ENCODE peak calls at places on chromosomes 5 and 9, in seven cellular contexts. G is cardiac muscle cell, D is H1, R is kidney, O is tibial artery, L is neural progenitor cell, E is A549. X is an unnamed sample. For H3K4me1, the result is how much of the 10 kb centered on the place peaks cover.

GRCh38 chr5:65076251-65076869 is 307.6 kb downstream of the CWC27 start:
- DNase-seq in G (peak), D (no peak), R (no peak), O (no peak), L (peak), E (peak), X (no peak)

GRCh38 chr5:79074641-79075040 is 5.1 kb downstream of the BHMT2 start:
- DNase-seq in G (peak), D (no peak), R (no peak), O (no peak), L (no peak), E (no peak), X (no peak)

GRCh38 chr5:119470851-119471451 is 18.7 kb downstream of the HSD17B4 start:
- DNase-seq in G (peak), D (no peak), R (no peak), O (no peak), L (peak), E (no peak), X (no peak)

GRCh38 chr9:38680827-38681226 is 39.1 kb downstream of the FAM240B start:
- DNase-seq in G (peak), D (no peak), R (no peak), O (no peak), L (no peak), E (no peak), X (no peak)

GRCh38 chr9:35954942-35955546 is 2.9 kb downstream of the OR2S2 start:
- DNase-seq in G (peak), D (no peak), R (no peak), O (no peak), L (peak), E (peak), X (no peak)

GRCh38 chr9:131651599-131651998 is 88.3 kb downstream of the RAPGEF1 start:
- DNase-seq in G (peak), D (no peak), R (no peak), O (no peak), L (no peak), E (no peak), X (no peak)

GRCh38 chr5:151284392-151284967 is 19.1 kb downstream of the SLC36A3 start:
- DNase-seq in G (no peak), D (no peak), R (no peak), O (no peak), L (peak), E (no peak), X (no peak)

GRCh38 chr9:122370869-122371467 is at the start of gene PTGS1:
- DNase-seq in G (peak), D (no peak), R (peak), O (no peak), L (peak), E (no peak), X (no peak)

GRCh38 chr5:90131734-90132133 is 277.8 kb downstream of the CETN3 start:
- DNase-seq in G (no peak), D (no peak), R (no peak), O (no peak), L (no peak), E (no peak), X (no peak)

GRCh38 chr9:79046401-79046800 is 525.4 kb upstream of the TLE4 start:
- DNase-seq in G (no peak), D (no peak), R (no peak), O (no peak), L (no peak), E (no peak), X (no peak)

GRCh38 chr9:33795281-33795680 is at the start of gene PRSS3:
- DNase-seq in G (no peak), D (no peak), R (no peak), O (no peak), L (no peak), E (no peak), X (no peak)

GRCh38 chr5:109310315-109310714 is 99.5 kb downstream of the PJA2 start:
- DNase-seq in G (no peak), D (no peak), R (no peak), O (no peak), L (no peak), E (no peak), X (no peak)

GRCh38 chr5:1232780-1233179 is 7.6 kb downstream of the SLC6A18 start:
- DNase-seq in G (no peak), D (no peak), R (no peak), O (no peak), L (no peak), E (no peak), X (no peak)

GRCh38 chr5:110354341-110354740 is 372.1 kb downstream of the TMEM232 start:
- DNase-seq in G (peak), D (no peak), R (no peak), O (no peak), L (no peak), E (no peak), X (no peak)

GRCh38 chr9:137604345-137605145 is 941 bp upstream of the ARRDC1 start:
- DNase-seq in G (no peak), D (no peak), R (no peak), O (peak), L (peak), E (no peak), X (no peak)

GRCh38 chr9:113504725-113505590 is 41.4 kb downstream of the RGS3 start:
- DNase-seq in G (peak), D (no peak), R (no peak), O (no peak), L (no peak), E (no peak), X (no peak)

GRCh38 chr5:34842554-34842953 is 3.6 kb downstream of the TTC23L start:
- DNase-seq in G (no peak), D (no peak), R (no peak), O (no peak), L (no peak), E (no peak), X (no peak)
- H3K4me1 ChIP-seq in G (under half), D (under half), R (under half), O (under half), L (under half), E (under half), X (under half)

GRCh38 chr5:125065114-125065513 is 318.7 kb upstream of the ZNF608 start:
- DNase-seq in G (no peak), D (no peak), R (no peak), O (no peak), L (peak), E (no peak), X (no peak)
- H3K27ac ChIP-seq in G (no peak), D (no peak), R (no peak), O (no peak), L (peak), E (no peak), X (no peak)

DNA sequence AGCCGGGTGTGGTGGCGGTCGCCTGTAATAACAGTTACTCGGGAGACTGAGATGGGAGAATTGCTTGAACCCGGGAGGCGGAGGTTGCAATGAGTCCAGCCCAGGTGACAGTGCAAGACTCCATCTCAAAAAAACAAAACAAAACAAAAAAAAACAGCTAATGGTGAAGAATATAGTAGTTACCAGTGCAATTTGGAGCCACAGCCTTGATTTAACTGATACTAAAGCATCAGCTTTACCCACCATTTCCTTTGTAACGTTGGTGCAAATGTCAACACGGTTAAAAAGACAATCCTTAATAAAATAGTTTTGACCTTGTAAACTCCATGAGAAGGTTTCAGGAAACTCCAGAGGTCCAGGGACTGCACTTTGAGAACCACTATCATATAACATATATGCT is 41.8 kb downstream of the FNBP1 start:
- DNase-seq in G (no peak), D (no peak), R (no peak), O (no peak), L (no peak), E (no peak), X (no peak)
- H3K4me1 ChIP-seq in G (under half), D (under half), R (under half), O (under half), L (under half), E (under half), X (under half)

GRCh38 chr9:109274768-109275596 is 45.9 kb downstream of the EPB41L4B start:
- DNase-seq in G (no peak), D (no peak), R (no peak), O (no peak), L (no peak), E (no peak), X (no peak)
- H3K27ac ChIP-seq in G (peak), D (no peak), R (no peak), O (no peak), L (no peak), E (no peak), X (no peak)

DNA sequence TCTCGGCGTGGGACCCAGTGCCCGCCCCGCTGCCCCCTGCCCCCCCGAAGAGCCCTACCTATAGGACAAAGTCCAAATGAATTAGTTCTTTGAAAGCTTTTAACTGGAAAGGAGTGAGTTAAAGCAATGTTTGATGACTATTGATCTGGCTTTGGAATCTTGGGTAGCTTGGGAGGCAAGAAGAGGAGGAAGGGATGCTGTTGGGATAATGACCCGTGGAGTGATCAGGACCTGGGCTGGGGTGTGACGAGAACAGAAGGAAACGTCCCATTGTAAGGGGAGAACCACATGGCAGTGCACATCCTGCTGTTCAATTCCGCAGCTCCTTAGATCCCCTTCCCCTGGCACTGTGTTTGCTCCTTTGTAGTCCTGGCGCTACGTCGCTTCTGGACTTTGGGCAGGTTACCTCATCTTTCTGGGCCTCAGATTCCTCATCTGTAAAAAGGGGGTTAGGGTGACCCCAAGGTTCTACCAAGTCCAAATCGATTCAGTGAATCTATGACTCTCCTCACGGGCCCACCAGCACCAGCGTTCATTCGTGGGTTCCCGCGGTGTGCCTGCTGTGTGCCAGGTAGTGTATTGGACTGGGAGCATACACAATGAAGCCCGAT is 914 bp upstream of the NADK2 start:
- DNase-seq in G (no peak), D (no peak), R (peak), O (no peak), L (no peak), E (no peak), X (no peak)
- H3K4me1 ChIP-seq in G (under half), D (under half), R (under half), O (under half), L (under half), E (under half), X (under half)